ENCODE peak calls at places on chromosomes 16 and 17, in four cellular contexts. R, H, V and D are unnamed samples.

GRCh38 chr17:73160980-73161630 is 3.7 kb upstream of the SSTR2 start:
- DNase-seq in R (no peak), H (no peak), V (no peak), D (no peak)

GRCh38 chr16:50562657-50563056 is 14.5 kb downstream of the NKD1 start:
- DNase-seq in H (no peak), R (no peak), V (no peak), D (no peak)

GRCh38 chr17:76134911-76135809 is 5.9 kb downstream of the FOXJ1 start:
- DNase-seq in V (no peak), H (no peak), R (no peak), D (no peak)

GRCh38 chr16:4936181-4936990 is 562 bp downstream of the PPL start:
- DNase-seq in R (peak), H (no peak), V (no peak), D (peak)

GRCh38 chr16:6300523-6300922 is 1032.1 kb upstream of the RBFOX1 start:
- DNase-seq in V (no peak), H (no peak), R (no peak), D (no peak)

GRCh38 chr17:31789707-31790505 is 69.1 kb downstream of the COPRS start:
- DNase-seq in H (no peak), V (no peak), R (no peak), D (no peak)

GRCh38 chr16:87436225-87437172 is 44.4 kb downstream of the MAP1LC3B start:
- DNase-seq in V (no peak), H (peak), R (no peak), D (peak)

GRCh38 chr17:38917259-38917658 is 8.2 kb upstream of the LASP1NB start:
- DNase-seq in R (no peak), H (no peak), V (no peak), D (no peak)

GRCh38 chr16:66478733-66479511 is 51.8 kb downstream of the BEAN1 start:
- DNase-seq in V (peak), R (peak), H (peak), D (peak)

GRCh38 chr17:21376835-21377690 is 906 bp downstream of the KCNJ12 start:
- DNase-seq in R (peak), H (peak), V (no peak), D (peak)

GRCh38 chr16:70679653-70680494 is 6.0 kb downstream of the MTSS2 start:
- DNase-seq in H (no peak), V (no peak), R (no peak), D (peak)

GRCh38 chr16:54034684-54035083 is 251.9 kb downstream of the IRX3 start:
- DNase-seq in V (no peak), H (no peak), R (no peak), D (no peak)

GRCh38 chr16:80433617-80434016 is 107.2 kb upstream of the DYNLRB2 start:
- DNase-seq in H (no peak), V (no peak), R (peak), D (no peak)

GRCh38 chr17:13917635-13918034 is 151.7 kb upstream of the COX10 start:
- DNase-seq in V (no peak), H (no peak), R (no peak), D (no peak)

GRCh38 chr17:46929413-46929812 is 6.5 kb downstream of the GOSR2 start:
- DNase-seq in H (peak), V (no peak), R (peak), D (no peak)

GRCh38 chr16:3042376-3042775 is 4.0 kb upstream of the MMP25 start:
- DNase-seq in H (no peak), V (no peak), R (no peak), D (no peak)

GRCh38 chr17:75238684-75239191 is 22.7 kb downstream of the GGA3 start:
- DNase-seq in R (peak), V (no peak), H (peak), D (peak)

GRCh38 chr17:1154704-1155103 is 25.1 kb downstream of the ABR start:
- DNase-seq in H (no peak), V (no peak), R (no peak), D (no peak)

DNA sequence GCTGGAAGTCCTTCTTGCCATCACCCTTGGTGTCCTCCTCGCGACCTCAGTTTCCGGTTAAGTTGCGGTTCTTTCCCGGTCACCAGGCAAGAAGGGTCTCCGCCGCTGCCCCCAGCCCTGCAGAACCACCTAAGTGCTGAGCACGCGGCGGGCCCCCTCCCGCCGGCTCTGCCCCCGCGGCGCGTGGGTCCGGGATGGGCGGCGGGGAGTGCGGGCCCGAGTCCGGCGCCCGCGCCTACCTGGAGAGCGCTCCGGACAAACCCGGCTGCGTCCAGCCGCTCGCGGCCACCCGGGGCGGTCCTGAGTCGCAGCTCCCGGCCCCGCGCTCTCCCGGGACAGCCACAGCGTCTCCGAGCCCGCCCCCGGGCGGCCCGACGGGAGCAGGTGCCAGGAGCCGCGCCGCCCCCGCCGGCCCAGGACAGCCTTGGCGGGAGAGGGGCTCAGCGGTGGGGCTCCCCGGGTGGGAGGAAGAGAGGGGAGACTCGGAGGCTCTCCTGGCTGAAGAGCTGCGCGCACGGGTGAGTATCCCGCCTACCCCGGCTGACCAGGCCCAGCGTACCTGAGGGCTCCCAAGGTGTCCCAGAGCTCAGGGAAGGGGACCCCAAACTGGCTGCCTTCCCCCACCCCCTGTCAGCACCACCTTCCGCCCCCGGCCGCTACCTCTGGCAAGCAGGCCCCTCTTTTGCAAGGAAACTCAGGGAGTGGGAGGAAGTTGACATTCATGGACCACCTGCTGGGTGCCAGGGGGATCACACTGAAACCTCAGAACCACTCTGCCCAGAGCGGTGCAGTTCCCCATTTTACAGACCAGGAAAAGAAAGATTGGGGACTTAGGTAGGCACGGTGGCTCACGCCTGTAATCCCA is 22.2 kb upstream of the C17orf113 start:
- DNase-seq in V (no peak), H (no peak), R (no peak), D (peak)
- TF ChIP-seq CTCF in V (no peak), H (no peak), R (no peak), D (no peak)

DNA sequence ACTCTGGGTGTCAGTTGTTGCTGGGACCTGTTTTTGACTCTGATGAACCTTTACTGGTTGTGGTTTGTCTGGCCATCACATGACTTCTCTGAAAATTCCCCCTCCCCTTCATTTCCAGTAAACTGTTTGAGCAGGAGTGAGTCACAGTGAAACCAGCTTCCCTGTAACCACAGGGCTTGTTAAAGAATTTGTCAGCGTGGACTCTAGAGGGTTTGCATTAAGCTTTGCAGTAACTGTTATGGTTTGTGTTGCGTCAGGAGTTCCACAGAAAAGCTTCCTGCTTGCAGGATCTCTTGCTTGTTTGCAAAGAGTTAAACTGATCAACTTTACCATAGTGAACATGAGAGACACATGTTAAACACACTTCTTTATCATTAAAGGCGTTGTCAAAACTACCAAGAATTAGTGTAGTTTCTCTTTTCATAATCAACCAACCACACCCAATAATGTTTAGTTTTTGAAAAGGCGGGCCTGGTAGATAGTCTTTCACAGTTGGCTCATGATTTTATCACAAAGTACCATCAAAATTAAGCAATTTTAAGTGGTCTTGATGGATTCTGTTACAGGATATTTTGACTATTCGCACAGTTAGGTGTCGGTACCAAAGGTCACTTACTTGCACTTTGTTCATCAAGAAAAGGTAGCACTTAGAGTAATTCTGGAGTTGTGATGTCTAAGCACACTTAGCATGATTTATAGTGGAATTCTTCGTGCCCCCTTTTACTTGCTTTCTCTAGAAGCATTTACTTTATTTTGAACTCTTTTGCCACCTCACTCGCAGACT is 79.3 kb downstream of the VMP1 start:
- DNase-seq in R (peak), V (peak), H (peak), D (no peak)
- TF ChIP-seq CTCF in R (no peak), V (peak), H (no peak), D (no peak)

GRCh38 chr17:4594406-4595349 is 10.3 kb downstream of the SMTNL2 start:
- DNase-seq in R (no peak), H (no peak), V (no peak), D (peak)
- TF ChIP-seq CTCF in R (no peak), H (no peak), V (peak), D (peak)

DNA sequence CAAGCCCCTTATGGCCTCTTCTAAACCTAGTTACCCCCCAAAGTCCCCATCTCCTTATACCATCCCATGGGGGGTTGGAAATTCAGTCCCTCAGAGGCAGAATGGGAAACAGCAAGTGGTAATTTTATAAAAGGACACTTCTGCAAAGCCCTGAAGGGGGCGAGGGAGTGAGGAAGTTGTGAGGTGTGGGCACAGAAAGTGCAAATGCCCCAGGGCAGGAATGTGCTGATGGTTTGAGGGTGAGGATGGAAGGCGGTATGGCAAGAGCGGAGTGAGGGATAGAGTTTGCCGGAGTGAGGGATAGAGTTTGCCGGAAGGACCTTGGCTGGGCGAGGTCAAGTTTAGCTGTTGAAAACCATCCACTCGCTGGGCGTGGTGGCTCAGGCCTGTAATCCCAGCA is 52.7 kb downstream of the HAPSTR1 start:
- DNase-seq in H (no peak), V (no peak), R (no peak), D (no peak)
- TF ChIP-seq CTCF in H (no peak), V (no peak), R (no peak), D (no peak)

DNA sequence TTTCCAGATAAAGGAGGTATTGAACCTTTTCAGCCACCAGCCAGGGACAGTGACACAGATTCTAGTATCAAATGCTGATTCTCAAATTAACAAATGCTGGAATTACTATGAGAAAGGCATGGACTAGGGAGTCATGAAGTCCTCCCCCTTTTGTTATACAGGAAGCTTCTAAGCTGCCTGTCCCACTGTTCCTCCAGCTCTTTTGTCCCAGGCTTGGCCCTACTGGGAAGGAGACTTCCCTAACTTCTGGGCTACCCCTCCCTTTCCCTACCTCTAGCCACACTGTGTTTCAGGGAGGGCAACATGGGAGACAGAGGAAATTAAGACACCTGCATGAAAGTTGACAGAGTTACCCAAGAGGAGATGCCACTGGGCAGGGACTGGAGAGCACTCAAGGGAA is 192.5 kb downstream of the CDH13 start:
- DNase-seq in V (no peak), R (no peak), H (no peak), D (no peak)
- TF ChIP-seq CTCF in V (no peak), R (no peak), H (no peak), D (no peak)